ENCODE peak calls at places on chromosomes 4 and X, in seven cellular contexts. R, H, D, P, G, X and J are unnamed samples. For H3K9me3, the result is how much of the 10 kb centered on the place peaks cover.

GRCh38 chr4:146521543-146522097 is at the start of gene SLC10A7:
- DNase-seq in R (peak), H (peak), D (peak), P (peak), G (peak), X (peak), J (peak)

GRCh38 chrX:41516995-41517660 is 70.0 kb downstream of the NYX start:
- DNase-seq in R (no peak), H (no peak), D (no peak), P (no peak), G (no peak), X (no peak), J (no peak)

GRCh38 chr4:174764105-174764729 is 64.8 kb downstream of the GLRA3 start:
- DNase-seq in R (no peak), H (peak), D (peak), P (peak), G (peak), X (no peak), J (no peak)

GRCh38 chr4:88429401-88429800 is 27.5 kb upstream of the HERC5 start:
- DNase-seq in R (no peak), H (no peak), D (no peak), P (no peak), G (no peak), X (no peak), J (no peak)

GRCh38 chr4:61202100-61202637 is 2.0 kb downstream of the ADGRL3 start:
- DNase-seq in R (peak), H (peak), D (no peak), P (peak), G (no peak), X (no peak), J (no peak)

GRCh38 chrX:109344666-109345065 is 137.2 kb downstream of the GUCY2F start:
- DNase-seq in R (no peak), H (no peak), D (no peak), P (no peak), G (no peak), X (no peak), J (no peak)

GRCh38 chr4:146520894-146521542 is 722 bp downstream of the SLC10A7 start:
- DNase-seq in R (no peak), H (peak), D (peak), P (peak), G (peak), X (peak), J (no peak)

GRCh38 chr4:38152721-38153412 is 192.7 kb downstream of the PTTG2 start:
- DNase-seq in R (no peak), H (no peak), D (no peak), P (no peak), G (no peak), X (no peak), J (no peak)

GRCh38 chr4:40525811-40526598 is 103.7 kb downstream of the RBM47 start:
- DNase-seq in R (peak), H (peak), D (peak), P (no peak), G (no peak), X (peak), J (no peak)

GRCh38 chr4:18518098-18518497 is 496.5 kb upstream of the LCORL start:
- DNase-seq in R (no peak), H (no peak), D (no peak), P (no peak), G (no peak), X (no peak), J (no peak)

GRCh38 chr4:138669479-138670165 is 346.0 kb upstream of the NOCT start:
- DNase-seq in R (no peak), H (peak), D (peak), P (no peak), G (no peak), X (no peak), J (no peak)

GRCh38 chr4:141102367-141102766 is 30.9 kb downstream of the RNF150 start:
- DNase-seq in R (no peak), H (peak), D (peak), P (no peak), G (no peak), X (no peak), J (no peak)

GRCh38 chr4:76950052-76950845 is 697 bp downstream of the SEPTIN11 start:
- DNase-seq in R (peak), H (peak), D (no peak), P (peak), G (peak), X (peak), J (peak)

GRCh38 chrX:86369847-86370630 is 221.8 kb downstream of the DACH2 start:
- DNase-seq in R (no peak), H (peak), D (peak), P (no peak), G (no peak), X (no peak), J (no peak)

GRCh38 chrX:82775426-82775825 is 732.7 kb upstream of the POU3F4 start:
- DNase-seq in R (no peak), H (no peak), D (no peak), P (no peak), G (no peak), X (no peak), J (no peak)

GRCh38 chr4:87092389-87093141 is 127.9 kb downstream of the KLHL8 start:
- DNase-seq in R (peak), H (peak), D (peak), P (peak), G (peak), X (peak), J (no peak)

GRCh38 chr4:5052726-5053425 is 1.6 kb downstream of the STK32B start:
- DNase-seq in R (no peak), H (no peak), D (no peak), P (no peak), G (no peak), X (no peak), J (no peak)

GRCh38 chr4:6820695-6821094 is 38.2 kb downstream of the KIAA0232 start:
- DNase-seq in R (no peak), H (no peak), D (no peak), P (no peak), G (no peak), X (no peak), J (no peak)
- H3K9me3 ChIP-seq in R (under half), H (under half), D (under half), P (under half), G (under half), X (under half), J (under half)

GRCh38 chr4:16267639-16268038 is 41.4 kb upstream of the TAPT1 start:
- DNase-seq in R (no peak), H (no peak), D (no peak), P (no peak), G (no peak), X (no peak), J (no peak)

GRCh38 chr4:16268290-16268689 is 42.0 kb upstream of the TAPT1 start:
- DNase-seq in R (no peak), H (no peak), D (no peak), P (no peak), G (no peak), X (no peak), J (no peak)

GRCh38 chr4:16265820-16266219 is 39.5 kb upstream of the TAPT1 start:
- DNase-seq in R (no peak), H (no peak), D (no peak), P (no peak), G (no peak), X (no peak), J (no peak)

GRCh38 chr4:16270654-16271328 is 44.5 kb upstream of the TAPT1 start:
- DNase-seq in R (no peak), H (no peak), D (no peak), P (no peak), G (peak), X (no peak), J (no peak)

DNA sequence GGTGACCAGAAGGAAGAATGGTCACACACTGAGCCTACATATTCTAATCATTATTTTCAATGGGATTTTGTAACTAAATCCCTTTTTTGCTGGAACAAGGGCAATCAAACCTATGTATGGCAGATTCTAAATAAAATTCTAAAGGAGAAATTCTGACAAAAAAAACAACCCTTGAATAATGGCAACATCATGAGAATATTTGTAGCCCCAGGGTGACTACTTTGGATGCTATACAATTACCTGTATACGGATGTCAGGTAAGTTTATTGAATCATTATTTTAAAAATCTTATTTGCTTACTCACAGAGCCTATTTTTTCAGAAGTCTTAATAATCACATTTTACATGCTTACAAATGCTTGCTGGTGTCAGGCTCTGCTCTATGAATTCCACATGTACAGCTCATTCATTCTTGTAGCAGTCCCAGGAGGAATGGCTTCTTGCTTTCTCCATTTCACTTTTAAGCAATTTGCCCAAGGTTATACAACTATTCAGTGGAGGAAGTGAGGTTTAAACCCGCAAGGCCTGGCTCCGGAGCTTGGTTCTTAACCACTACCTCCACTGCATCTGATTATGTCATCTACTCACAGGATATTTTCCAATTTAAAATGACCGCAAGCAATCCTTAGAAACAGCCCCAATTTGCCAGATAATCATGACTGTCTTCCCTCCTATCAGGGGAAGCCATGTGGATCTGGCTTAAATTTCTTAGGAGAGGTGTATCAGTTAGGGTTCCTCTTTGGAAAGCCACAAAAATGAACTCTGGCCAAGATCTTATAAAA is 43.7 kb upstream of the TAPT1 start:
- DNase-seq in R (no peak), H (peak), D (peak), P (no peak), G (no peak), X (no peak), J (no peak)
- H3K27ac ChIP-seq in R (no peak), H (peak), D (no peak), P (no peak), G (no peak), X (no peak), J (no peak)

GRCh38 chr4:160276785-160277325 is 1174.0 kb downstream of the RAPGEF2 start:
- DNase-seq in R (no peak), H (no peak), D (no peak), P (no peak), G (no peak), X (no peak), J (no peak)
- H3K9me3 ChIP-seq in R (under half), H (under half), D (under half), P (under half), G (under half), X (under half), J (under half)

GRCh38 chrX:19728083-19728648 is 159.2 kb downstream of the SH3KBP1 start:
- DNase-seq in R (no peak), H (no peak), D (no peak), P (no peak), G (no peak), X (no peak), J (no peak)

GRCh38 chrX:19728915-19729314 is 158.5 kb downstream of the SH3KBP1 start:
- DNase-seq in R (no peak), H (no peak), D (no peak), P (no peak), G (no peak), X (no peak), J (no peak)

GRCh38 chrX:19729761-19730160 is 157.6 kb downstream of the SH3KBP1 start:
- DNase-seq in R (no peak), H (no peak), D (no peak), P (no peak), G (no peak), X (no peak), J (no peak)

GRCh38 chrX:19735244-19735643 is 152.2 kb downstream of the SH3KBP1 start:
- DNase-seq in R (no peak), H (no peak), D (no peak), P (no peak), G (no peak), X (no peak), J (no peak)

GRCh38 chrX:19731307-19731706 is 156.1 kb downstream of the SH3KBP1 start:
- DNase-seq in R (no peak), H (no peak), D (no peak), P (no peak), G (no peak), X (no peak), J (no peak)
- H3K27ac ChIP-seq in R (no peak), H (no peak), D (no peak), P (no peak), G (no peak), X (no peak), J (no peak)